ENCODE peak calls at places on chromosomes 1 and 21, in eight cellular contexts. M is ACHN; C is stimulated activated CD4-positive, alpha-beta T cell treated with anti-CD3 and anti-CD28 coated beads, Interleukin-15, amount 100 ng/mL, for 24 hours; A is kidney tubule cell; N is SW480; V is GDM1; Z is ELR; P is activated naive CD4-positive, alpha-beta T cell treated with Interleukin-2 at 50 U/mL for 16 hours. Y is an unnamed sample.

GRCh38 chr1:1021860-1022259 is 1.9 kb downstream of the AGRN start:
- DNase-seq in A (peak; percentile 78), P (no peak), M (peak; percentile 78), N (peak; percentile 63), Z (peak; percentile 94), C (no peak), V (no peak), Y (peak; percentile 72)

GRCh38 chr1:116911166-116911553 is 1.4 kb downstream of the PTGFRN start:
- DNase-seq in A (no peak), P (no peak), C (peak; percentile 14), N (no peak), M (no peak), V (no peak), Z (no peak), Y (no peak)

GRCh38 chr1:47701283-47701682 is 263.4 kb downstream of the FOXD2 start:
- DNase-seq in M (no peak), P (no peak), N (no peak), Z (no peak), V (no peak), A (no peak), C (no peak), Y (no peak)

GRCh38 chr1:74729741-74730478 is 2.9 kb downstream of the CRYZ start:
- DNase-seq in C (no peak), Z (peak; percentile 80), P (no peak), M (peak; percentile 39), N (peak; percentile 54), A (peak; percentile 90), V (no peak), Y (peak; percentile 24)

GRCh38 chr1:174116042-174116441 is 43.3 kb upstream of the RABGAP1L start:
- DNase-seq in N (peak; percentile 55), C (no peak), V (no peak), A (no peak), P (no peak), M (no peak), Z (peak; percentile 59), Y (no peak)

GRCh38 chr1:163170331-163170730 is 32.4 kb downstream of the RGS5 start:
- DNase-seq in N (no peak), Z (peak; percentile 34), P (no peak), M (no peak), C (no peak), V (no peak), A (no peak), Y (no peak)

GRCh38 chr1:208174200-208174599 is 70.0 kb downstream of the PLXNA2 start:
- DNase-seq in C (no peak), V (no peak), M (no peak), N (no peak), A (no peak), P (no peak), Z (no peak), Y (no peak)

GRCh38 chr1:229643996-229644748 is 18.1 kb downstream of the URB2 start:
- DNase-seq in Z (no peak), C (no peak), V (no peak), A (no peak), M (peak; percentile 8), N (no peak), P (no peak), Y (no peak)

GRCh38 chr1:113207019-113207418 is 134.0 kb downstream of the LRIG2 start:
- DNase-seq in Z (peak; percentile 3), C (no peak), V (no peak), M (no peak), A (peak; percentile 52), P (no peak), N (no peak), Y (no peak)

GRCh38 chr1:156816561-156817328 is at the start of gene SH2D2A:
- DNase-seq in N (no peak), Z (peak; percentile 75), M (no peak), C (peak; percentile 96), P (peak; percentile 94), A (no peak), V (peak; percentile 79), Y (peak; percentile 69)

GRCh38 chr1:153355445-153356071 is 2.1 kb upstream of the S100A9 start:
- DNase-seq in C (peak; percentile 58), A (peak; percentile 73), P (peak; percentile 10), N (peak; percentile 64), M (peak; percentile 72), V (peak; percentile 72), Z (peak; percentile 76), Y (peak; percentile 71)

GRCh38 chr1:47883963-47884362 is 113.2 kb downstream of the TRABD2B start:
- DNase-seq in M (no peak), A (no peak), C (no peak), P (no peak), Z (no peak), V (no peak), N (peak; percentile 10), Y (no peak)

GRCh38 chr1:202643397-202644218 is 66.6 kb downstream of the SYT2 start:
- DNase-seq in M (no peak), P (peak; percentile 31), Z (peak; percentile 23), A (no peak), V (no peak), C (peak; percentile 37), N (no peak), Y (no peak)

GRCh38 chr21:34517491-34518245 is 5.7 kb upstream of the KCNE1 start:
- DNase-seq in V (peak; percentile 26), C (peak; percentile 30), N (no peak), A (peak; percentile 50), Z (peak; percentile 37), M (peak; percentile 14), P (no peak), Y (peak; percentile 70)

GRCh38 chr1:204350857-204351573 is 8.7 kb downstream of the PLEKHA6 start:
- DNase-seq in Z (peak; percentile 17), N (no peak), C (peak; percentile 15), P (no peak), A (peak; percentile 54), V (no peak), M (no peak), Y (peak; percentile 70)

GRCh38 chr1:156356875-156357534 is 12.0 kb upstream of the RHBG start:
- DNase-seq in V (peak; percentile 37), P (peak; percentile 53), C (peak; percentile 80), N (peak; percentile 75), M (peak; percentile 72), A (peak; percentile 74), Z (peak; percentile 64), Y (peak; percentile 57)

GRCh38 chr1:93729502-93729901 is 47.9 kb upstream of the BCAR3 start:
- DNase-seq in P (no peak), C (no peak), Z (no peak), N (no peak), V (no peak), M (no peak), A (no peak), Y (no peak)

GRCh38 chr1:154608522-154609294 is 722 bp upstream of the ADAR start:
- DNase-seq in P (peak; percentile 35), A (peak; percentile 39), Z (peak; percentile 73), N (peak; percentile 57), M (peak; percentile 76), C (peak; percentile 50), V (no peak), Y (peak; percentile 82)

GRCh38 chr1:74517599-74518051 is 5.2 kb upstream of the LRRC53 start:
- DNase-seq in A (no peak), P (no peak), Z (no peak), V (no peak), M (no peak), C (no peak), N (no peak), Y (no peak)

GRCh38 chr1:89464008-89464407 is 60.6 kb upstream of the LRRC8B start:
- DNase-seq in P (no peak), A (peak; percentile 84), M (no peak), C (peak; percentile 47), Z (no peak), N (no peak), V (no peak), Y (no peak)

GRCh38 chr1:2214541-2215241 is 13.4 kb upstream of the SKI start:
- DNase-seq in C (no peak), V (no peak), N (no peak), P (no peak), Z (no peak), M (no peak), A (no peak), Y (no peak)

Y was measured in lung microvascular endothelial cell.